ENCODE peak calls at places on chromosomes 12 and 14, in seven cellular contexts. One of them, this sample, is unnamed.

GRCh38 chr14:30573203-30573814 is 14.4 kb downstream of the G2E3 start:
- DNase-seq in HepG2: no peak
- DNase-seq in NT2/D1: no peak
- DNase-seq in brain microvascular endothelial cell: no peak
- DNase-seq in GM23248: peak; percentile 37
- DNase-seq in transverse colon: no peak
- DNase-seq in neural progenitor cell: no peak
- DNase-seq in this sample: no peak

GRCh38 chr14:95544588-95544987 is 9.7 kb downstream of the GLRX5 start:
- DNase-seq in neural progenitor cell: no peak
- DNase-seq in GM23248: no peak
- DNase-seq in HepG2: no peak
- DNase-seq in NT2/D1: no peak
- DNase-seq in brain microvascular endothelial cell: peak; percentile 63
- DNase-seq in transverse colon: no peak
- DNase-seq in this sample: no peak

GRCh38 chr12:51901121-51901812 is 6.0 kb upstream of the ACVRL1 start:
- DNase-seq in NT2/D1: no peak
- DNase-seq in brain microvascular endothelial cell: no peak
- DNase-seq in neural progenitor cell: no peak
- DNase-seq in GM23248: no peak
- DNase-seq in transverse colon: peak; percentile 75
- DNase-seq in HepG2: no peak
- DNase-seq in this sample: no peak

GRCh38 chr12:79023261-79023660 is 158.7 kb downstream of the SYT1 start:
- DNase-seq in HepG2: no peak
- DNase-seq in NT2/D1: no peak
- DNase-seq in transverse colon: no peak
- DNase-seq in neural progenitor cell: no peak
- DNase-seq in GM23248: no peak
- DNase-seq in brain microvascular endothelial cell: no peak
- DNase-seq in this sample: no peak

GRCh38 chr14:92867246-92867925 is 55.6 kb upstream of the CHGA start:
- DNase-seq in HepG2: no peak
- DNase-seq in NT2/D1: no peak
- DNase-seq in brain microvascular endothelial cell: no peak
- DNase-seq in GM23248: no peak
- DNase-seq in neural progenitor cell: no peak
- DNase-seq in transverse colon: no peak
- DNase-seq in this sample: no peak

GRCh38 chr12:1413930-1414329 is 180.5 kb downstream of the FBXL14 start:
- DNase-seq in neural progenitor cell: no peak
- DNase-seq in brain microvascular endothelial cell: no peak
- DNase-seq in GM23248: no peak
- DNase-seq in NT2/D1: no peak
- DNase-seq in transverse colon: no peak
- DNase-seq in HepG2: no peak
- DNase-seq in this sample: no peak

GRCh38 chr12:65274873-65275272 is 3.6 kb upstream of the MSRB3 start:
- DNase-seq in GM23248: no peak
- DNase-seq in brain microvascular endothelial cell: no peak
- DNase-seq in transverse colon: no peak
- DNase-seq in HepG2: no peak
- DNase-seq in neural progenitor cell: no peak
- DNase-seq in NT2/D1: no peak
- DNase-seq in this sample: no peak

GRCh38 chr12:34604227-34604626 is 581.9 kb downstream of the ALG10 start:
- DNase-seq in neural progenitor cell: no peak
- DNase-seq in GM23248: no peak
- DNase-seq in HepG2: no peak
- DNase-seq in brain microvascular endothelial cell: no peak
- DNase-seq in transverse colon: no peak
- DNase-seq in NT2/D1: no peak
- DNase-seq in this sample: no peak

GRCh38 chr14:91269076-91269991 is 24.8 kb upstream of the GPR68 start:
- DNase-seq in GM23248: peak; percentile 47
- DNase-seq in NT2/D1: no peak
- DNase-seq in brain microvascular endothelial cell: no peak
- DNase-seq in HepG2: no peak
- DNase-seq in transverse colon: peak; percentile 39
- DNase-seq in neural progenitor cell: no peak
- DNase-seq in this sample: no peak

GRCh38 chr12:20567413-20567812 is 127.7 kb upstream of the SLCO1C1 start:
- DNase-seq in HepG2: no peak
- DNase-seq in brain microvascular endothelial cell: peak; percentile 11
- DNase-seq in NT2/D1: no peak
- DNase-seq in neural progenitor cell: no peak
- DNase-seq in transverse colon: no peak
- DNase-seq in GM23248: no peak
- DNase-seq in this sample: no peak

GRCh38 chr14:30550335-30550734 is 8.6 kb upstream of the G2E3 start:
- DNase-seq in NT2/D1: no peak
- DNase-seq in transverse colon: no peak
- DNase-seq in HepG2: no peak
- DNase-seq in neural progenitor cell: no peak
- DNase-seq in GM23248: peak; percentile 47
- DNase-seq in brain microvascular endothelial cell: no peak
- DNase-seq in this sample: no peak

GRCh38 chr12:82855872-82856271 is 169.2 kb downstream of the TMTC2 start:
- DNase-seq in NT2/D1: no peak
- DNase-seq in GM23248: no peak
- DNase-seq in HepG2: no peak
- DNase-seq in brain microvascular endothelial cell: no peak
- DNase-seq in transverse colon: no peak
- DNase-seq in neural progenitor cell: no peak
- DNase-seq in this sample: no peak

GRCh38 chr14:30994681-30995620 is 30.5 kb upstream of the AP4S1 start:
- DNase-seq in HepG2: no peak
- DNase-seq in brain microvascular endothelial cell: no peak
- DNase-seq in NT2/D1: no peak
- DNase-seq in transverse colon: no peak
- DNase-seq in GM23248: peak; percentile 69
- DNase-seq in neural progenitor cell: no peak
- DNase-seq in this sample: no peak

GRCh38 chr12:94261119-94261518 is 112.7 kb downstream of the PLXNC1 start:
- DNase-seq in NT2/D1: peak; percentile 80
- DNase-seq in transverse colon: no peak
- DNase-seq in brain microvascular endothelial cell: no peak
- DNase-seq in HepG2: no peak
- DNase-seq in neural progenitor cell: peak; percentile 87
- DNase-seq in GM23248: no peak
- DNase-seq in this sample: no peak

GRCh38 chr12:126219654-126220279 is 1154.5 kb downstream of the AACS start:
- DNase-seq in HepG2: no peak
- DNase-seq in GM23248: no peak
- DNase-seq in brain microvascular endothelial cell: no peak
- DNase-seq in NT2/D1: no peak
- DNase-seq in neural progenitor cell: no peak
- DNase-seq in transverse colon: no peak
- DNase-seq in this sample: no peak

GRCh38 chr14:31937730-31938346 is 139.3 kb upstream of the ARHGAP5 start:
- DNase-seq in brain microvascular endothelial cell: peak; percentile 89
- DNase-seq in HepG2: peak; percentile 98
- DNase-seq in GM23248: peak; percentile 95
- DNase-seq in NT2/D1: no peak
- DNase-seq in neural progenitor cell: no peak
- DNase-seq in transverse colon: peak; percentile 70
- DNase-seq in this sample: peak; percentile 79

GRCh38 chr14:81751198-81751597 is 217.5 kb upstream of the SEL1L start:
- DNase-seq in transverse colon: no peak
- DNase-seq in NT2/D1: no peak
- DNase-seq in GM23248: no peak
- DNase-seq in brain microvascular endothelial cell: no peak
- DNase-seq in neural progenitor cell: no peak
- DNase-seq in HepG2: no peak
- DNase-seq in this sample: no peak

GRCh38 chr12:77402726-77403125 is 337.4 kb upstream of the E2F7 start:
- DNase-seq in neural progenitor cell: no peak
- DNase-seq in HepG2: no peak
- DNase-seq in GM23248: peak; percentile 50
- DNase-seq in transverse colon: no peak
- DNase-seq in brain microvascular endothelial cell: peak; percentile 17
- DNase-seq in NT2/D1: no peak
- DNase-seq in this sample: no peak

GRCh38 chr12:3242199-3242863 is 165.2 kb downstream of the TSPAN9 start:
- DNase-seq in neural progenitor cell: no peak
- DNase-seq in NT2/D1: no peak
- DNase-seq in GM23248: no peak
- DNase-seq in HepG2: peak; percentile 21
- DNase-seq in brain microvascular endothelial cell: no peak
- DNase-seq in transverse colon: peak; percentile 15
- DNase-seq in this sample: peak; percentile 18

GRCh38 chr12:3246253-3246652 is 169.1 kb downstream of the TSPAN9 start:
- DNase-seq in neural progenitor cell: no peak
- DNase-seq in NT2/D1: no peak
- DNase-seq in HepG2: no peak
- DNase-seq in GM23248: no peak
- DNase-seq in transverse colon: no peak
- DNase-seq in brain microvascular endothelial cell: no peak
- DNase-seq in this sample: no peak

GRCh38 chr12:3244219-3244750 is 167.1 kb downstream of the TSPAN9 start:
- DNase-seq in HepG2: no peak
- DNase-seq in NT2/D1: no peak
- DNase-seq in transverse colon: no peak
- DNase-seq in GM23248: no peak
- DNase-seq in brain microvascular endothelial cell: no peak
- DNase-seq in neural progenitor cell: no peak
- DNase-seq in this sample: no peak

GRCh38 chr12:3241621-3242020 is 164.4 kb downstream of the TSPAN9 start:
- DNase-seq in brain microvascular endothelial cell: no peak
- DNase-seq in transverse colon: no peak
- DNase-seq in GM23248: no peak
- DNase-seq in neural progenitor cell: no peak
- DNase-seq in NT2/D1: no peak
- DNase-seq in HepG2: peak; percentile 60
- DNase-seq in this sample: no peak

DNA sequence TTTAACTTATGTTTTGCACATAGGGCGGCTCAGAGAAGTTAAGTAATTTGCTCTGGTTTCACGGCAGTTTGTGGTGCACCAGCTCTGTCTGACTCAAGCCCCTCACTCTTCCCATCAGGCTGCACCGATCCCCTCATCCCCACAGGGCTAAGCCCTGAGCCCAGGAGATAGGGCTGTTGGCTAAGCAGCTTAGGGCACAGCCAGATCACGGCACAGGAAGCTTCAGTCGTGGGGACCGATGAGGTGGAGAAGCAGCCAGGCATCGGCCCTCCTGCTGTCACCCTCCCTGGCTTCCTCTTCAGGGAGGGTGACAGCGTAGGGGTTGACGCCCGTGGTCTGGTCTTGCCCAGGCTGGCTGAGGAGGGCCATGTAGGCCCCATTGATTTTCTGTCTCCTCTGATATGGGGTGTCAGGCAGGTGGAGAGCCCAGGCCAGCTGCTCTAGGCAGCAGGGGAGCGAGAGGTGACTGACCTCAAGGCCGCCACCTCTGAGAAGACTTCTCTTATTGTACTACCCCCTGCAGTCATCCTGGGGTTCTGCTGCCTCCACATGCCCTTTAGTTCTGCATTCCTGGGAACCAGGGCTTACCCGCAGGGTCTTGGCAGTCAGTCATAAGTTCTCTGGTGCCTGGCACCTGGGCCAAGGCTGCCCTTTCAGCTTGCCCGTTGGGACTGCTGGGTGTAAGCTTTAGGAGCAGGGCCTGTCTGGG is 166.4 kb downstream of the TSPAN9 start:
- DNase-seq in GM23248: no peak
- DNase-seq in NT2/D1: no peak
- DNase-seq in transverse colon: no peak
- DNase-seq in neural progenitor cell: no peak
- DNase-seq in HepG2: no peak
- DNase-seq in brain microvascular endothelial cell: no peak
- DNase-seq in this sample: no peak
- H3K36me3 ChIP-seq in GM23248: no peaks in the 10 kb centered on the region
- H3K36me3 ChIP-seq in NT2/D1: peaks cover 32% of the 10 kb centered on the region
- H3K36me3 ChIP-seq in transverse colon: no peaks in the 10 kb centered on the region
- H3K36me3 ChIP-seq in neural progenitor cell: no peaks in the 10 kb centered on the region
- H3K36me3 ChIP-seq in HepG2: peaks cover 2% of the 10 kb centered on the region
- H3K36me3 ChIP-seq in brain microvascular endothelial cell: no peaks in the 10 kb centered on the region
- H3K36me3 ChIP-seq in this sample: no peaks in the 10 kb centered on the region

DNA sequence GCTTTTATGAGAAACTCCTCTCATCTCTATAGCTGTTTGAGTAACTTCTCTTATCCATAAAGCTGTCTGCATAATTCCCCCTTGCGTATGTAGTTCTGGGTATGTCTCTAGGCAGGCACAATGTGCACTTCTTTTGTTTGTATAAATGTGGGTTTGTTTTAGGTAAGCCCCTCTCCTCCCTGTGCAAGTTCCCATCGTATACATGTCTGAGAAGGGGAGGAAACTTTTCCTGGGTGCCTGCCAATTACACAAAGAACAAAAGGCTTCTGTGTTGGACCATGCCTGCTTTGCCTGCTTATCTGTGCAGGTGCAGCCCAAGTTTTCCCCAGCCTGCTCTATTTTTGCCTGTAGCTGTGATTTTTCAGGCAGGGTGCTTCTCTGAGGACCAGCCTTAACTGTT is 96.7 kb downstream of the CCER1 start:
- DNase-seq in transverse colon: peak; percentile 34
- DNase-seq in NT2/D1: no peak
- DNase-seq in neural progenitor cell: peak; percentile 54
- DNase-seq in GM23248: no peak
- DNase-seq in HepG2: peak; percentile 83
- DNase-seq in brain microvascular endothelial cell: no peak
- DNase-seq in this sample: no peak
- H3K4me3 ChIP-seq in transverse colon: no peak overlapping the region
- H3K4me3 ChIP-seq in NT2/D1: no peak overlapping the region
- H3K4me3 ChIP-seq in neural progenitor cell: no peak overlapping the region
- H3K4me3 ChIP-seq in GM23248: no peak overlapping the region
- H3K4me3 ChIP-seq in HepG2: peak overlapping the region; percentile 0
- H3K4me3 ChIP-seq in brain microvascular endothelial cell: no peak overlapping the region
- H3K4me3 ChIP-seq in this sample: no peak overlapping the region

DNA sequence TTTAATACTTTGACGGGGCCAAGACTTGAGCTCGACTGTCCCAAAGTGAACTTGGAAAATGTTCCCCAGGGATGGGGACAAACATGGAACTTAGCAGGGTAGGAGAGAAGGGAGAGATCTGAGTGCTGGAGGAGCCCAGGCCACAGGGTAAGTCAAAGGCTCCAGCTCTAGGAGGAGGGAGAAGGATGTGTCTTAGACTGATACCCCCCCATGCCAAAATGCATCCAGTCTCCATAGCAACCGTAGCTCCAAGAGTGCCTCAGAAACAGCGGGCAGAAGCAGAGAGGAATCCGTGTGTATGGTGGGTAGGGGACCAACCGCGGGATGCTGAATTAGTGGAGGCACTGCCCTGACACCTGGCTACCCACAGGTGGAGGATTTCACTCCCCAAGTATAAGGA is 845 bp upstream of the AGAP2 start:
- DNase-seq in GM23248: no peak
- DNase-seq in brain microvascular endothelial cell: no peak
- DNase-seq in NT2/D1: no peak
- DNase-seq in transverse colon: no peak
- DNase-seq in neural progenitor cell: peak; percentile 21
- DNase-seq in HepG2: no peak
- DNase-seq in this sample: no peak
- H3K27me3 ChIP-seq in GM23248: peaks cover 40% of the 10 kb centered on the region
- H3K27me3 ChIP-seq in brain microvascular endothelial cell: peaks cover 48% of the 10 kb centered on the region
- H3K27me3 ChIP-seq in NT2/D1: peaks cover 73% of the 10 kb centered on the region
- H3K27me3 ChIP-seq in transverse colon: peaks cover 63% of the 10 kb centered on the region
- H3K27me3 ChIP-seq in neural progenitor cell: peaks cover 95% of the 10 kb centered on the region
- H3K27me3 ChIP-seq in HepG2: peaks cover 12% of the 10 kb centered on the region
- H3K27me3 ChIP-seq in this sample: peaks cover 43% of the 10 kb centered on the region

GRCh38 chr12:131799828-131800593 is 28.2 kb upstream of the MMP17 start:
- DNase-seq in GM23248: no peak
- DNase-seq in NT2/D1: no peak
- DNase-seq in HepG2: no peak
- DNase-seq in transverse colon: no peak
- DNase-seq in brain microvascular endothelial cell: no peak
- DNase-seq in neural progenitor cell: no peak
- DNase-seq in this sample: no peak
- H3K36me3 ChIP-seq in GM23248: no peaks in the 10 kb centered on the region
- H3K36me3 ChIP-seq in NT2/D1: peaks cover 63% of the 10 kb centered on the region
- H3K36me3 ChIP-seq in HepG2: peaks cover 31% of the 10 kb centered on the region
- H3K36me3 ChIP-seq in transverse colon: peaks cover 20% of the 10 kb centered on the region
- H3K36me3 ChIP-seq in brain microvascular endothelial cell: peaks cover 9% of the 10 kb centered on the region
- H3K36me3 ChIP-seq in neural progenitor cell: no peaks in the 10 kb centered on the region
- H3K36me3 ChIP-seq in this sample: peaks cover 55% of the 10 kb centered on the region